ENCODE peak calls at places on chromosomes 3 and 15, in four cellular contexts. F is astrocyte of the spinal cord, M is suprapubic skin, U is endothelial cell. G is an unnamed sample.

GRCh38 chr3:163315786-163316185 is 1762.5 kb downstream of the SI start:
- DNase-seq in U (no peak), M (no peak), F (no peak), G (no peak)

GRCh38 chr3:194325424-194326165 is 25.5 kb downstream of the CPN2 start:
- DNase-seq in M (no peak), U (no peak), F (no peak), G (no peak)

GRCh38 chr15:76575177-76576078 is 238.9 kb downstream of the ISL2 start:
- DNase-seq in M (no peak), F (no peak), U (no peak), G (peak)

GRCh38 chr3:141114179-141114745 is 63.1 kb downstream of the SPSB4 start:
- DNase-seq in F (no peak), M (peak), U (no peak), G (no peak)

GRCh38 chr3:69232447-69232846 is 110.1 kb upstream of the LMOD3 start:
- DNase-seq in M (no peak), U (no peak), F (no peak), G (no peak)

GRCh38 chr15:100665570-100665969 is 63.2 kb downstream of the ASB7 start:
- DNase-seq in F (no peak), U (no peak), M (no peak), G (no peak)

GRCh38 chr3:115958531-115958930 is 335.2 kb downstream of the GAP43 start:
- DNase-seq in M (no peak), F (no peak), U (no peak), G (no peak)

GRCh38 chr3:46868948-46869347 is 5.7 kb upstream of the MYL3 start:
- DNase-seq in M (no peak), F (no peak), U (no peak), G (no peak)

GRCh38 chr3:136772709-136773108 is 20.5 kb upstream of the STAG1 start:
- DNase-seq in M (no peak), F (no peak), U (no peak), G (peak)

GRCh38 chr3:62805578-62805977 is 69.6 kb downstream of the CADPS start:
- DNase-seq in U (no peak), F (no peak), M (no peak), G (no peak)

GRCh38 chr3:129687586-129688125 is 81.2 kb upstream of the PLXND1 start:
- DNase-seq in U (no peak), M (no peak), F (no peak), G (peak)

GRCh38 chr3:50971487-50971924 is 296.8 kb downstream of the DOCK3 start:
- DNase-seq in M (no peak), F (peak), U (peak), G (peak)

GRCh38 chr15:33476908-33477307 is 166.1 kb downstream of the RYR3 start:
- DNase-seq in U (no peak), F (no peak), M (no peak), G (no peak)

GRCh38 chr15:62928996-62929350 is 113.6 kb upstream of the TPM1 start:
- DNase-seq in U (no peak), M (no peak), F (peak), G (peak)

GRCh38 chr3:51874889-51875288 is 512 bp downstream of the IQCF5 start:
- DNase-seq in F (no peak), M (no peak), U (no peak), G (no peak)

GRCh38 chr3:87236093-87236492 is 9.0 kb downstream of the CHMP2B start:
- DNase-seq in F (no peak), U (no peak), M (no peak), G (no peak)

GRCh38 chr3:159208080-159208479 is 406.2 kb downstream of the MFSD1 start:
- DNase-seq in F (no peak), U (no peak), M (no peak), G (no peak)

GRCh38 chr3:58355174-58355573 is 22.5 kb downstream of the PXK start:
- DNase-seq in U (no peak), F (no peak), M (no peak), G (no peak)

GRCh38 chr3:69032137-69032536 is 18.7 kb upstream of the EOGT start:
- DNase-seq in F (peak), U (no peak), M (no peak), G (peak)

GRCh38 chr3:150220791-150221190 is 187.3 kb upstream of the TSC22D2 start:
- DNase-seq in M (no peak), F (peak), U (no peak), G (no peak)

GRCh38 chr15:87739866-87740265 is 516.7 kb downstream of the NTRK3 start:
- DNase-seq in M (no peak), F (no peak), U (no peak), G (peak)

GRCh38 chr15:69668049-69668705 is 215.6 kb downstream of the RPLP1 start:
- DNase-seq in U (no peak), M (no peak), F (no peak), G (peak)

GRCh38 chr15:60518511-60518910 is 39.6 kb upstream of the ICE2 start:
- DNase-seq in F (no peak), U (no peak), M (no peak), G (no peak)

GRCh38 chr15:32994810-32995424 is 199.6 kb downstream of the FMN1 start:
- DNase-seq in U (no peak), M (no peak), F (peak), G (peak)

GRCh38 chr3:187773963-187774789 is 28.9 kb upstream of the BCL6 start:
- DNase-seq in U (no peak), M (no peak), F (no peak), G (no peak)

GRCh38 chr3:108493862-108494261 is 16.5 kb downstream of the MYH15 start:
- DNase-seq in F (no peak), U (peak), M (no peak), G (no peak)

GRCh38 chr3:136994772-136995516 is 37.2 kb downstream of the IL20RB start:
- DNase-seq in U (no peak), M (peak), F (peak), G (peak)

GRCh38 chr3:182172534-182172933 is 460.8 kb downstream of the SOX2 start:
- DNase-seq in M (no peak), F (no peak), U (no peak), G (no peak)

GRCh38 chr15:38817427-38818155 is 253.0 kb upstream of the RASGRP1 start:
- DNase-seq in F (peak), M (peak), U (peak), G (peak)

GRCh38 chr15:32669870-32670623 is 28.5 kb downstream of the SCG5 start:
- DNase-seq in U (no peak), M (peak), F (no peak), G (peak)

GRCh38 chr3:103613738-103614137 is 1178.9 kb downstream of the ZPLD1 start:
- DNase-seq in F (no peak), U (no peak), M (no peak), G (no peak)

GRCh38 chr15:32774022-32774421 is 56.2 kb downstream of the GREM1 start:
- DNase-seq in M (no peak), F (peak), U (no peak), G (peak)

GRCh38 chr15:86701259-86701963 is 621.7 kb downstream of the AGBL1 start:
- DNase-seq in U (no peak), F (no peak), M (no peak), G (no peak)

GRCh38 chr3:50671331-50671730 is 3.4 kb upstream of the DOCK3 start:
- DNase-seq in U (no peak), F (peak), M (no peak), G (peak)

GRCh38 chr15:80929689-80930088 is 59.9 kb downstream of the MESD start:
- DNase-seq in M (no peak), F (peak), U (no peak), G (no peak)

DNA sequence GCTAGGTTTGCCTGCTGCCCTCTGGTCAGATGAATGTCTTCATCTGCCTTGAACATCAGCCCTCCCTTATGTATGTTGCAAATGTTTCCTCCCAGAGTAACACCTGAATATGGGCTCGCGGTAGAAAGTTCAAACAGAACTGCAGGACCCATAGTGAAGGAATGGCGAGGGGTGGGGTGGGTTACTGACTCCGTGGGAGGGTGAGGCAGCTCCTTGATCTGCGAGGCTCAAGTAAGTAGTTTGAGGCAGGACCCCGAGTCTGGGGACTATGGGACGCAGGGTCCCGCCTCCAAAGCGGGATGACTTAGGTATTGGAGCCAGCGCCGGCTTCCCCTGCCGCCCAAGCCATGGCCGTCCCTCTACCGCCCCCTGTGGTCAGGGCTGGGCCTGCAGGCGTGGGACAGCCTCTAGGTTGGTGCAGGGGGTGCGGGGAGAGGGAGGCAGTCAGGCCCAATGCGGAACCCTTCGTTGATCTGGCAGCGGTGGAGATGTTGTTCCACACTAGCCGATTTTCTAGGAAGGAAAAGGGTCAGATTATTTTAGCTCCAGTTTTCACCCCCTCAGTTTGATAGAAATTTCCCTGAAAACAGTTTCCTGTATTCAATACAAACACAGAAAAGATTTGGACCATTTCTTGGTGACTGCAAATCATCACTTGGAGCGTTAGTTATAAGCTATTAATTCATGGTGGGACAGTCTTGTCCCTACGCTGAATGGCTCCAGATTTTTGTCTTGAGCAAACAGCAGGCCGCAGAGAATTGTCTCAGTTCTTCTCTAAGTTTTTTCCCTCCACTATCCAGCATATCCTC is 72.3 kb downstream of the CORO2B start:
- DNase-seq in F (no peak), U (peak), M (no peak), G (peak)
- TF ChIP-seq CTCF in F (peak), U (peak), M (peak), G (peak)

GRCh38 chr3:13416002-13416793 is 3.9 kb downstream of the NUP210 start:
- DNase-seq in F (no peak), U (peak), M (no peak), G (no peak)
- TF ChIP-seq CTCF in F (no peak), U (peak), M (no peak), G (peak)

GRCh38 chr3:160911399-160911798 is 155.4 kb downstream of the PPM1L start:
- DNase-seq in M (no peak), U (no peak), F (no peak), G (peak)
- TF ChIP-seq CTCF in M (no peak), U (no peak), F (no peak), G (no peak)

DNA sequence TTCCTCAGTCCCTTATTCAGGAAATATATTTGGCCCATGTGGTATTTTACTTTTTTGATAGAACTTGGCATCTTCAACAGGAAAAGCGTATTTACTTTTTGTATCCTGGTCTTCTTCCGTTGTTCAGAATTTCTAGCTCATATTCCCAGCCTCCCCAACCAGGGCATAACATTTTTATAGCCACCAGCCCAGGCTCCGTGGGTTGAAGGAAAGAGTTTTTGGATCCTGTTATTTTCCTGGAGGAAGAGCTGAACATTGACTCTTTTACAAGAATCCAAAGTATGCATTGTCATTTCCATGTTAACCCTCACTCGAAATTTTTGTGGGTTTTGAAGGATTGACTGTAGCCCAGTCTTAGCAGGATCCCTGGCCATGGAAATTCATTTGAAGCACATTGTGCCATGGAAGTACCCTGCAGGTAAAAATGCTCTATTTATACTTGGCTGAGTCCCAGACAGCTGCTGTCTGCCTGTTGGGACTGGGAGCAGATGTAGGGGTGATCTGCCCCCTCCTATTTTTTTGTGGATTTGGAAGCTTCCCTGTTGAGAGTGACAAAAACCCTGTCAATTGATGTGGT is 98.8 kb downstream of the AKAP13 start:
- DNase-seq in F (peak), M (no peak), U (no peak), G (peak)
- TF ChIP-seq CTCF in F (no peak), M (no peak), U (no peak), G (no peak)

GRCh38 chr15:56244237-56244810 is 645 bp upstream of the RFX7 start:
- DNase-seq in U (peak), F (peak), M (peak), G (peak)

GRCh38 chr15:56243117-56243773 is 434 bp downstream of the RFX7 start:
- DNase-seq in M (peak), U (peak), F (peak), G (peak)

GRCh38 chr15:56244811-56245576 is 1.3 kb upstream of the RFX7 start:
- DNase-seq in F (no peak), U (peak), M (peak), G (no peak)

GRCh38 chr15:56242576-56243116 is 1.0 kb downstream of the RFX7 start:
- DNase-seq in M (no peak), U (no peak), F (peak), G (peak)

DNA sequence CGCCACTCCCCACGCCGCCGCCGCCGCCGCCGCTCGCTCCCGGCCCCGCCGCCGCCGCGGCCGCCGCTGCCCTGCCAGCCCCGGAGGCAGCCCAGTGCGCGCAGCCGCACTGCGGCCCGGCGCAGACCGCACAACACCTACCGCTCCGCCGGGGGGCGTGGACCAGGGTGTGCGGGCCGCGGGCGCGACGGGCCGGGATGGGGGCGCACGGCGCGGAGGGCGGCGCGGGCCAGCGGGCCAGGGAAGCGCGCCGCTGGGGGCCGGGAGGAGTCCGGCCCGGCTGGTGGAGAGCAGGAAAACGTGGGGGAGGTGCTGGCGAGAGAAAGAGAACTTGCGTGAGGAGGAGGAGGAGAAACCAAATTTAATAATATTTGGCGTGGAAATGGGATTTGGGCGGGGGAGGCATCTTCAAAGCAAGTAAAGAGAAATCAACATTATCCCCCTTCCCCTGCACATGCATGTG is at the start of gene RFX7:
- DNase-seq in F (peak), U (peak), M (peak), G (peak)
- TF ChIP-seq CTCF in F (no peak), U (no peak), M (no peak), G (no peak)

GRCh38 chr3:127831723-127832172 is 9.4 kb upstream of the MGLL start:
- DNase-seq in M (no peak), U (peak), F (no peak), G (peak)

GRCh38 chr3:127833281-127834032 is 11.1 kb upstream of the MGLL start:
- DNase-seq in M (no peak), F (no peak), U (no peak), G (no peak)

GRCh38 chr3:127827808-127828207 is 5.5 kb upstream of the MGLL start:
- DNase-seq in U (no peak), F (no peak), M (no peak), G (no peak)

GRCh38 chr3:127825764-127826163 is 3.4 kb upstream of the MGLL start:
- DNase-seq in U (no peak), M (no peak), F (no peak), G (peak)

GRCh38 chr3:127829537-127829936 is 7.2 kb upstream of the MGLL start:
- DNase-seq in U (no peak), M (no peak), F (peak), G (no peak)
- TF ChIP-seq CTCF in U (no peak), M (no peak), F (no peak), G (no peak)

GRCh38 chr3:169203631-169204550 is 459.6 kb downstream of the MECOM start:
- DNase-seq in U (no peak), M (no peak), F (peak), G (no peak)

GRCh38 chr3:169207089-169207488 is 456.4 kb downstream of the MECOM start:
- DNase-seq in U (no peak), F (no peak), M (no peak), G (no peak)
- TF ChIP-seq CTCF in U (no peak), F (no peak), M (no peak), G (no peak)

DNA sequence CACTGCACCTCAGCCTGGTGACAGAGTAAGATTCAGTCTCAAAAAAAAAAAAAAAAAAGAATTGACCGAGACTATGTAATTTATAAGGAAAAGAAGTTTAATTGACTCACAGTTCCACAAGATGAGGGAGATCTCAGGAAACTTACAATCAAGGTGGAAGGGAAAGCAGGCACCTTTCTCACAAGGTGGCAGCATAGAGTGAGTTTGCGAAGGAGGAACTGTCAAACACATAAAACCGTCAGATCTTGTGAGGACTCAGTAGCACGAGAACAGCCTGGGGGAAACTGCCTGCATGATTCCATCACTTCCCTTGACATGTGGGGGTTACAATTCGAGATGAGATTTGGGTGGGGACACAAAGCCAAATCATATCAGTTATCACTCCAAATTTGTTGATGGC is 380.9 kb downstream of the EDEM1 start:
- DNase-seq in M (no peak), F (no peak), U (no peak), G (no peak)
- TF ChIP-seq CTCF in M (no peak), F (no peak), U (no peak), G (no peak)

GRCh38 chr3:172640751-172641150 is 70.1 kb downstream of the NCEH1 start:
- DNase-seq in U (no peak), M (no peak), F (no peak), G (no peak)

GRCh38 chr3:172641291-172641690 is 69.6 kb downstream of the NCEH1 start:
- DNase-seq in M (no peak), F (no peak), U (no peak), G (no peak)

GRCh38 chr3:172630316-172630715 is 80.6 kb downstream of the NCEH1 start:
- DNase-seq in F (no peak), M (no peak), U (no peak), G (no peak)

GRCh38 chr3:172634948-172635347 is 75.9 kb downstream of the NCEH1 start:
- DNase-seq in M (no peak), F (no peak), U (no peak), G (no peak)

DNA sequence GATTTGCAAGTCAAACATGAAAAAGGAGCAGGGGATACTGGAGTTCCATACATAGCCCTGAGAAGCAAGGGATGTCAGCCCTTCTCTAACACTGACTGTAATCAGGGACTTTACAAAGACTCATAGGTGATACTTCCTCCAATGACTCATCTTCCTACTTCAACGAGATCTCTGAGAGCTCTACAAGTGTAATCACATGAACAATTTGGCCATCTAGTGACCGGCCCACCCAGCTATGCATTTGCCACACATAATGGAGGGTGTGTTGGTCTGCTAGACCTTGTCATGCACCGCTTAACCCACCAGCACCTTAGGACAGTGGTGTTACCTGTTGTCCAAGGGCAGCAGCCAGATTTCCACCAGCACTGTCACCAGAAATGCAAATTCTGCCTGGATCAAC is 75.3 kb downstream of the NCEH1 start:
- DNase-seq in U (no peak), M (no peak), F (no peak), G (no peak)
- TF ChIP-seq CTCF in U (no peak), M (no peak), F (no peak), G (no peak)

GRCh38 chr3:112656045-112656444 is 15.1 kb upstream of the CCDC80 start:
- DNase-seq in M (no peak), U (no peak), F (peak), G (no peak)
- TF ChIP-seq CTCF in M (no peak), U (no peak), F (no peak), G (no peak)

G was measured in choroid plexus epithelial cell.